ENCODE peak calls at places on chromosome 22, in five cellular contexts. One of them, this sample, is unnamed. For H3K4me1, the result is how much of the 10 kb centered on the place peaks cover.

GRCh38 chr22:31605851-31606585 is 56.0 kb downstream of the PISD start:
- DNase-seq in MM.1S: no peak
- DNase-seq in pancreas: peak
- DNase-seq in OCI-LY7: no peak
- DNase-seq in lower lobe of right lung: peak
- DNase-seq in this sample: no peak

GRCh38 chr22:30472994-30473720 is 1.3 kb upstream of the SEC14L3 start:
- DNase-seq in MM.1S: no peak
- DNase-seq in pancreas: no peak
- DNase-seq in OCI-LY7: no peak
- DNase-seq in lower lobe of right lung: no peak
- DNase-seq in this sample: no peak

GRCh38 chr22:16594026-16594425 is 1.4 kb upstream of the CCT8L2 start:
- DNase-seq in MM.1S: no peak
- DNase-seq in pancreas: no peak
- DNase-seq in OCI-LY7: no peak
- DNase-seq in lower lobe of right lung: no peak
- DNase-seq in this sample: no peak

GRCh38 chr22:26526165-26526564 is 13.9 kb upstream of the TFIP11 start:
- DNase-seq in MM.1S: no peak
- DNase-seq in pancreas: no peak
- DNase-seq in OCI-LY7: no peak
- DNase-seq in lower lobe of right lung: no peak
- DNase-seq in this sample: no peak

GRCh38 chr22:19419464-19420178 is 11.9 kb downstream of the HIRA start:
- DNase-seq in MM.1S: peak
- DNase-seq in pancreas: no peak
- DNase-seq in OCI-LY7: peak
- DNase-seq in lower lobe of right lung: no peak
- DNase-seq in this sample: no peak

GRCh38 chr22:39318507-39319283 is 728 bp downstream of the RPL3 start:
- DNase-seq in MM.1S: peak
- DNase-seq in pancreas: no peak
- DNase-seq in OCI-LY7: peak
- DNase-seq in lower lobe of right lung: no peak
- DNase-seq in this sample: no peak

GRCh38 chr22:17117890-17118289 is 3.3 kb downstream of the TMEM121B start:
- DNase-seq in MM.1S: no peak
- DNase-seq in pancreas: no peak
- DNase-seq in OCI-LY7: peak
- DNase-seq in lower lobe of right lung: no peak
- DNase-seq in this sample: no peak

GRCh38 chr22:42769574-42770447 is 49.1 kb upstream of the A4GALT start:
- DNase-seq in MM.1S: no peak
- DNase-seq in pancreas: no peak
- DNase-seq in OCI-LY7: peak
- DNase-seq in lower lobe of right lung: peak
- DNase-seq in this sample: peak

GRCh38 chr22:30453731-30454510 is 17.9 kb downstream of the SEC14L3 start:
- DNase-seq in MM.1S: no peak
- DNase-seq in pancreas: no peak
- DNase-seq in OCI-LY7: no peak
- DNase-seq in lower lobe of right lung: peak
- DNase-seq in this sample: no peak

GRCh38 chr22:29933619-29934018 is 50.6 kb downstream of the MTMR3 start:
- DNase-seq in MM.1S: no peak
- DNase-seq in pancreas: no peak
- DNase-seq in OCI-LY7: no peak
- DNase-seq in lower lobe of right lung: no peak
- DNase-seq in this sample: no peak

GRCh38 chr22:41181349-41182241 is 23.5 kb upstream of the L3MBTL2 start:
- DNase-seq in MM.1S: no peak
- DNase-seq in pancreas: no peak
- DNase-seq in OCI-LY7: no peak
- DNase-seq in lower lobe of right lung: no peak
- DNase-seq in this sample: peak

GRCh38 chr22:32555546-32555945 is 80.9 kb downstream of the FBXO7 start:
- DNase-seq in MM.1S: no peak
- DNase-seq in pancreas: no peak
- DNase-seq in OCI-LY7: no peak
- DNase-seq in lower lobe of right lung: no peak
- DNase-seq in this sample: no peak

GRCh38 chr22:41263704-41264103 is 22.3 kb downstream of the RANGAP1 start:
- DNase-seq in MM.1S: no peak
- DNase-seq in pancreas: no peak
- DNase-seq in OCI-LY7: no peak
- DNase-seq in lower lobe of right lung: no peak
- DNase-seq in this sample: no peak

GRCh38 chr22:17192186-17192585 is 27.0 kb downstream of the ADA2 start:
- DNase-seq in MM.1S: no peak
- DNase-seq in pancreas: no peak
- DNase-seq in OCI-LY7: no peak
- DNase-seq in lower lobe of right lung: no peak
- DNase-seq in this sample: no peak

GRCh38 chr22:50112151-50113118 is 22.6 kb downstream of the MOV10L1 start:
- DNase-seq in MM.1S: no peak
- DNase-seq in pancreas: no peak
- DNase-seq in OCI-LY7: no peak
- DNase-seq in lower lobe of right lung: no peak
- DNase-seq in this sample: no peak

GRCh38 chr22:22520667-22521602 is 865 bp upstream of the ZNF280A start:
- DNase-seq in MM.1S: peak
- DNase-seq in pancreas: no peak
- DNase-seq in OCI-LY7: peak
- DNase-seq in lower lobe of right lung: no peak
- DNase-seq in this sample: no peak

GRCh38 chr22:32862936-32863661 is 61.6 kb downstream of the TIMP3 start:
- DNase-seq in MM.1S: no peak
- DNase-seq in pancreas: no peak
- DNase-seq in OCI-LY7: no peak
- DNase-seq in lower lobe of right lung: no peak
- DNase-seq in this sample: no peak

GRCh38 chr22:31872209-31872608 is 72.1 kb upstream of the YWHAH start:
- DNase-seq in MM.1S: no peak
- DNase-seq in pancreas: no peak
- DNase-seq in OCI-LY7: peak
- DNase-seq in lower lobe of right lung: no peak
- DNase-seq in this sample: no peak

GRCh38 chr22:19019029-19019678 is 83.1 kb upstream of the PRODH start:
- DNase-seq in MM.1S: no peak
- DNase-seq in pancreas: no peak
- DNase-seq in OCI-LY7: no peak
- DNase-seq in lower lobe of right lung: no peak
- DNase-seq in this sample: no peak

GRCh38 chr22:22316589-22316988 is 72.0 kb downstream of the VPREB1 start:
- DNase-seq in MM.1S: no peak
- DNase-seq in pancreas: no peak
- DNase-seq in OCI-LY7: no peak
- DNase-seq in lower lobe of right lung: no peak
- DNase-seq in this sample: no peak

GRCh38 chr22:24768537-24769374 is 5.8 kb downstream of the PIWIL3 start:
- DNase-seq in MM.1S: peak
- DNase-seq in pancreas: peak
- DNase-seq in OCI-LY7: peak
- DNase-seq in lower lobe of right lung: peak
- DNase-seq in this sample: no peak

GRCh38 chr22:33024626-33025025 is 33.6 kb downstream of the SYN3 start:
- DNase-seq in MM.1S: no peak
- DNase-seq in pancreas: no peak
- DNase-seq in OCI-LY7: no peak
- DNase-seq in lower lobe of right lung: no peak
- DNase-seq in this sample: no peak

GRCh38 chr22:50178871-50179869 is 6.5 kb upstream of the TRABD start:
- DNase-seq in MM.1S: no peak
- DNase-seq in pancreas: peak
- DNase-seq in OCI-LY7: no peak
- DNase-seq in lower lobe of right lung: no peak
- DNase-seq in this sample: no peak

GRCh38 chr22:36355362-36355761 is 32.4 kb downstream of the MYH9 start:
- DNase-seq in MM.1S: peak
- DNase-seq in pancreas: no peak
- DNase-seq in OCI-LY7: no peak
- DNase-seq in lower lobe of right lung: no peak
- DNase-seq in this sample: no peak

GRCh38 chr22:23495614-23496444 is 84.3 kb downstream of the IGLL1 start:
- DNase-seq in MM.1S: no peak
- DNase-seq in pancreas: no peak
- DNase-seq in OCI-LY7: peak
- DNase-seq in lower lobe of right lung: no peak
- DNase-seq in this sample: peak

GRCh38 chr22:26671317-26672059 is 14.1 kb downstream of the MIAT start:
- DNase-seq in MM.1S: no peak
- DNase-seq in pancreas: no peak
- DNase-seq in OCI-LY7: peak
- DNase-seq in lower lobe of right lung: peak
- DNase-seq in this sample: peak

GRCh38 chr22:35984776-35985175 is 43.8 kb downstream of the RBFOX2 start:
- DNase-seq in MM.1S: no peak
- DNase-seq in pancreas: no peak
- DNase-seq in OCI-LY7: no peak
- DNase-seq in lower lobe of right lung: no peak
- DNase-seq in this sample: no peak

GRCh38 chr22:24390576-24390975 is 36.8 kb upstream of the ADORA2A start:
- DNase-seq in MM.1S: no peak
- DNase-seq in pancreas: no peak
- DNase-seq in OCI-LY7: no peak
- DNase-seq in lower lobe of right lung: no peak
- DNase-seq in this sample: peak

GRCh38 chr22:19040581-19041402 is 81.4 kb downstream of the DGCR2 start:
- DNase-seq in MM.1S: no peak
- DNase-seq in pancreas: peak
- DNase-seq in OCI-LY7: no peak
- DNase-seq in lower lobe of right lung: peak
- DNase-seq in this sample: no peak

DNA sequence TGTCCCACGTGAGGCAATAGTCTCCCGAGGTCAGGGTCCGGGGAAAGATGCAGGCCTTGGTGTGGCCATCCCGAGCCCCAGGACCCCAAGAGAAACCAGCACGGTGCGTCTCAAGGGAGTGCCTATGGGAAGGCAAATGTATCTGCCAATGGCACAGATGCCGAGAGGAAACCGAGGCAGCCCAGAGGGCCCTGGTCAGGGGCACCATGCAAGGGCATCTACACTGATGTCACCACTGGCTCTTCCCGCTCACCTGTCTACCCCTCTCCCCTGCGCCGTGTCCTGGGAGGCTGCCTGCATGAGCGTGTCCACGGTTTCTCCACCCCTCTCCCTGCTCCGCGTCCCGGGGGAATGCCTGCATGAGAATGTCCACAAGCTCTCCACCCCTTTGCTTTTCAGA is 1318.8 kb downstream of the TBC1D22A start:
- DNase-seq in MM.1S: no peak
- DNase-seq in pancreas: no peak
- DNase-seq in OCI-LY7: no peak
- DNase-seq in lower lobe of right lung: no peak
- DNase-seq in this sample: no peak
- H3K4me1 ChIP-seq in MM.1S: under half
- H3K4me1 ChIP-seq in pancreas: under half
- H3K4me1 ChIP-seq in OCI-LY7: half or more
- H3K4me1 ChIP-seq in lower lobe of right lung: under half
- H3K4me1 ChIP-seq in this sample: under half

DNA sequence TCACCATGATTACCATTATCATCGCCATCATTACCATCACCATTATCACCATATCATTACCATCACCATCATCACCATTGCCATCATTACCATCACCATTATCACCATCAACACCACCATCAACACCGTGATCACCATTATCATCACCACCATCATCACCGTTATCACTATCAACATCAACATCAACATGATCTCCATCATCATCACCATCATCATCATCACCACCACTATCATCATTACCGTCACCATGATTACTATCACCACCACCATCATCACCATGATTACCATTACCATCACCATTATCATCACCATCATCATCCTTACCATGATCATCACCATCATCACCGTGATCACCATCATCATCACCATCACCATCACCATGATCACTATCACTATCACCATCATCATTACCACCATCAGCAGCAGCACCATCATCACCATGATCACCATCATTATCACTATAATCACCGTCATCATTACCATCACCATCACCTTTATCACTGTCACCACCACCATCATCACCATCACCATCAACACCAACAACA is 753.7 kb downstream of the BRD1 start:
- DNase-seq in MM.1S: no peak
- DNase-seq in pancreas: no peak
- DNase-seq in OCI-LY7: no peak
- DNase-seq in lower lobe of right lung: no peak
- DNase-seq in this sample: no peak
- TF ChIP-seq CTCF in MM.1S: no peak
- TF ChIP-seq CTCF in pancreas: no peak
- TF ChIP-seq CTCF in OCI-LY7: no peak
- TF ChIP-seq CTCF in lower lobe of right lung: no peak
- TF ChIP-seq CTCF in this sample: no peak

GRCh38 chr22:46104881-46105493 is 45.3 kb upstream of the PPARA start:
- DNase-seq in MM.1S: no peak
- DNase-seq in pancreas: no peak
- DNase-seq in OCI-LY7: no peak
- DNase-seq in lower lobe of right lung: no peak
- DNase-seq in this sample: no peak
- H3K27ac ChIP-seq in MM.1S: no peak
- H3K27ac ChIP-seq in pancreas: peak
- H3K27ac ChIP-seq in OCI-LY7: no peak
- H3K27ac ChIP-seq in lower lobe of right lung: peak
- H3K27ac ChIP-seq in this sample: peak

DNA sequence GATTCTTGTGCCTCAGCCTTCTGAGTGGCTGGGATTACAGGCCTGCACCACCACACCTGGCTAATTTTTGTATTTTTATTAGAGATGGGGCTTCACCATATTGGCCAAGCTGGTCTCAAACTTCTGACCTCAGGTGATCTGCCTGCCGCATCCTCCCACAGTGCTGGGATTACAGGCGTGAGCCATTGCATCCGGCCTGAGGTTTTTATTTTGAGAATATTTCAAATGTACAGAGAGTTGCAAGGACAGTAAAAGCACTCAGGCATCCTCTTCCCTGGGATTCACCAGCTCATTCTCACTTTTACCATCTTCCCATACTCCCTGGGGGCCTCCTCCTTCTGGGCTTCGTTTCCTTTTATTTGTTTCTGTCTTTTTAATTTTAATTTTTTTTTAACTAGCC is 12.1 kb downstream of the MED15 start:
- DNase-seq in MM.1S: no peak
- DNase-seq in pancreas: no peak
- DNase-seq in OCI-LY7: no peak
- DNase-seq in lower lobe of right lung: no peak
- DNase-seq in this sample: no peak
- H3K4me1 ChIP-seq in MM.1S: under half
- H3K4me1 ChIP-seq in pancreas: under half
- H3K4me1 ChIP-seq in OCI-LY7: under half
- H3K4me1 ChIP-seq in lower lobe of right lung: under half
- H3K4me1 ChIP-seq in this sample: under half

This sample was measured in psoas muscle.